ENCODE peak calls at places on chromosomes 1 and 21, in six cellular contexts. J is neuronal stem cell, Z is IMR-90, I is trophoblast cell, W is H1, Y is mesenchymal stem cell. X is an unnamed sample. For H3K79me1, the result is how much of the 10 kb centered on the place peaks cover.

GRCh38 chr1:70717656-70718055 is 306.6 kb downstream of the CTH start:
- DNase-seq in W (no peak), Z (no peak), J (no peak), Y (no peak), I (no peak), X (no peak)

GRCh38 chr1:61453111-61453961 is 271.6 kb downstream of the TM2D1 start:
- DNase-seq in Y (peak), I (peak), Z (peak), W (peak), J (peak), X (peak)

GRCh38 chr1:246705368-246705767 is 18.8 kb upstream of the SCCPDH start:
- DNase-seq in Z (peak), Y (peak), I (peak), J (no peak), W (no peak), X (no peak)

GRCh38 chr1:29499101-29499650 is 262.9 kb downstream of the PTPRU start:
- DNase-seq in I (no peak), Z (no peak), Y (no peak), J (no peak), W (no peak), X (no peak)

GRCh38 chr21:46121286-46122221 is 23.6 kb downstream of the COL6A2 start:
- DNase-seq in Y (no peak), I (no peak), W (no peak), J (no peak), Z (no peak), X (no peak)

GRCh38 chr1:156435551-156436318 is 64.8 kb downstream of the MEF2D start:
- DNase-seq in Y (no peak), Z (no peak), J (no peak), W (no peak), I (peak), X (peak)

GRCh38 chr1:3058263-3059030 is 10.6 kb upstream of the PRDM16 start:
- DNase-seq in I (no peak), Y (no peak), Z (no peak), W (no peak), J (no peak), X (no peak)

GRCh38 chr1:155318082-155318481 is 2.6 kb upstream of the RUSC1 start:
- DNase-seq in J (no peak), Y (no peak), I (no peak), W (no peak), Z (no peak), X (no peak)

GRCh38 chr1:100152271-100152670 is 19.3 kb downstream of the TRMT13 start:
- DNase-seq in J (no peak), Y (no peak), I (no peak), Z (no peak), W (no peak), X (no peak)

GRCh38 chr1:202966006-202966904 is 802 bp downstream of the CYB5R1 start:
- DNase-seq in W (no peak), Z (no peak), Y (no peak), J (no peak), I (no peak), X (no peak)

GRCh38 chr1:29133861-29134694 is 10.4 kb upstream of the TMEM200B start:
- DNase-seq in W (no peak), Y (no peak), J (no peak), Z (no peak), I (no peak), X (no peak)

GRCh38 chr1:192951961-192952460 is 107.1 kb downstream of the UCHL5 start:
- DNase-seq in Z (peak), J (no peak), Y (peak), I (peak), W (no peak), X (no peak)

GRCh38 chr1:184953600-184954219 is 20.6 kb downstream of the NIBAN1 start:
- DNase-seq in I (peak), Z (peak), J (no peak), W (no peak), Y (peak), X (peak)

GRCh38 chr1:9753121-9753531 is 70.6 kb downstream of the CLSTN1 start:
- DNase-seq in J (no peak), Y (peak), Z (peak), I (no peak), W (no peak), X (peak)

GRCh38 chr21:32382108-32382601 is 10.7 kb downstream of the URB1 start:
- DNase-seq in W (no peak), Z (peak), I (no peak), J (no peak), Y (no peak), X (no peak)

GRCh38 chr1:24790490-24790889 is 45.2 kb downstream of the CLIC4 start:
- DNase-seq in Y (no peak), J (no peak), Z (no peak), W (no peak), I (no peak), X (no peak)

GRCh38 chr1:192535916-192536662 is 39.5 kb upstream of the RGS1 start:
- DNase-seq in I (no peak), J (no peak), Y (no peak), Z (no peak), W (no peak), X (no peak)

GRCh38 chr1:46278807-46279206 is 24.6 kb downstream of the LRRC41 start:
- DNase-seq in W (no peak), Z (peak), I (peak), J (no peak), Y (no peak), X (no peak)

GRCh38 chr1:8351693-8352470 is 34.0 kb downstream of the SLC45A1 start:
- DNase-seq in J (no peak), I (peak), Z (no peak), W (no peak), Y (no peak), X (peak)

GRCh38 chr1:88284066-88284465 is 400.0 kb upstream of the PKN2 start:
- DNase-seq in J (no peak), Y (no peak), I (no peak), W (no peak), Z (peak), X (no peak)

DNA sequence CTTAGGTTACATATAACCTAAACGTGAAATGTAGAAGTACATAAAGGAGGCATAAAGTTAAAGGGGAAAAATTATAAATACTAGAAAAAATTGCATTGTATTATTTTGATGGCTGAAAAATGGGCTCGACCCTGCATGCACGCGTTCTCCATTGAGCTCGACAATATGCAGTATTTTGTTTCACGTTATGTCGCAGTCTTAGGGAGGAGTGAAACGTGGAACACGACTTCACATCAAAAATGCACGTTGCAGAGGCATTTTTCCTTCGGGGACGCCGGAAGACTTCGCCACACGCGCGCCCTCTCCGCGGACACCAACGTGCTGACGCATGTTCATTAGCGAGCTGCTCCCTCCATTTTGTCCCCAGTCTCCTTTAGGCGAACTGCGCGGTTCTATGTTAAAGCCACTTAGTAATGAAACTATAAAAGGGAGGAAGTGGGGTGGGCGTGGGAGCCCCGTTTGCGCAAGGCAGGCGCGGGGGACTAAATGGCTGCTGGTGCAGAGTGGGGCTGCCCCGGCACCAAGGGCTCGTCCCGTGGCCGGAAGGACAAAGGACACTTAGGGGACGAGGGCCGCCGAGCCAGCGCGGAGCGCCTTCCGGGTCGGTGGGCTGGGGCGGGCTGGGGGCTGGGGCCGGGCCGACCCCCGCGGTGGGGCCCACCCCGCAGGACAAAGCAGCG is 722 bp upstream of the COX20 start:
- DNase-seq in J (no peak), W (peak), I (peak), Z (peak), Y (peak), X (no peak)
- H4K8ac ChIP-seq in J (peak), W (peak), I (peak), Z (peak), Y (peak), X (no peak)

GRCh38 chr1:44503625-44504024 is 98.6 kb downstream of the RNF220 start:
- DNase-seq in W (no peak), J (no peak), Y (no peak), I (no peak), Z (no peak), X (no peak)
- H3K79me1 ChIP-seq in W (under half), J (under half), Y (under half), I (under half), Z (under half), X (under half)

GRCh38 chr1:182847105-182847504 is 8.0 kb downstream of the DHX9 start:
- DNase-seq in I (no peak), Y (no peak), Z (no peak), J (no peak), W (no peak), X (no peak)
- H3K4ac ChIP-seq in I (peak), Y (no peak), Z (no peak), J (no peak), W (no peak), X (no peak)

DNA sequence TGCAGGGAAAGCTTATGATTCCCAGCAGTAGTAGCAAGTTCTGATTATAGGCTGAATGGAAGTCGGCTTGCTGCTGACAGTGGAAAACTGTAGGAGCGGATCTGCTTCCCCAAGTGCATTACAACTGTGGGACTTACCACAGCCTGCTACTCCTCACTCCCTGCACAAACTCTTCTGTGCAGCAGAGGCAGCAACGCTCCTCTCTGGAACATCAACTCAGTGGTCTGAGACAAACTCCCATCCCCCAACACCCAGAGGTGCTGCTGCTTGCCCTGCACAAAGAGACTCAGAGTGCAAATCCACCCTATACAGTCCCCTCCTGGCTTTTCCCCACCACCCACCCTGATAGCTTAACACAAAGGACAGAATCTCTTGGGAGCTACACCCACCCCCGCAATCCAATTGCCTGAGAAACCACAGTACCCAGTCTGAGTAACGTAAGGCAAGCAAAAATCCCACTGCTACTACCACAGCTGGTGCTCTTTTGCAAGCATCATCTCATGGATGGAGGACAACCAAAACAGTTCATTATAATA is 1455.2 kb downstream of the AMY1C start:
- DNase-seq in I (no peak), W (no peak), J (no peak), Y (no peak), Z (no peak), X (peak)
- H4K8ac ChIP-seq in I (no peak), W (no peak), J (no peak), Y (no peak), Z (no peak), X (no peak)

GRCh38 chr1:179708434-179709195 is 34.5 kb upstream of the FAM163A start:
- DNase-seq in Z (no peak), Y (no peak), W (no peak), J (no peak), I (no peak), X (peak)
- H3K79me1 ChIP-seq in Z (under half), Y (under half), W (under half), J (under half), I (under half), X (under half)

X was measured in mesendoderm.